ENCODE peak calls at places on chromosome 11, in five cellular contexts. One of them, this sample, is unnamed.

GRCh38 chr11:67420147-67420645 is 4.7 kb downstream of the CARNS1 start:
- DNase-seq in stimulated activated CD4-positive, alpha-beta T cell treated with anti-CD3 and anti-CD28 coated beads, Interleukin-1b, Interleukin-23, amount 100 ng/mL, for 4 hours: no peak
- DNase-seq in GM23248: no peak
- DNase-seq in astrocyte of the hippocampus: no peak
- DNase-seq in central memory CD8-positive, alpha-beta T cell: no peak
- DNase-seq in this sample: no peak

GRCh38 chr11:62444271-62444833 is 25.5 kb downstream of the SCGB1A1 start:
- DNase-seq in stimulated activated CD4-positive, alpha-beta T cell treated with anti-CD3 and anti-CD28 coated beads, Interleukin-1b, Interleukin-23, amount 100 ng/mL, for 4 hours: peak
- DNase-seq in astrocyte of the hippocampus: peak
- DNase-seq in GM23248: peak
- DNase-seq in central memory CD8-positive, alpha-beta T cell: no peak
- DNase-seq in this sample: no peak

GRCh38 chr11:33182246-33182878 is 21.1 kb upstream of the CSTF3 start:
- DNase-seq in astrocyte of the hippocampus: no peak
- DNase-seq in stimulated activated CD4-positive, alpha-beta T cell treated with anti-CD3 and anti-CD28 coated beads, Interleukin-1b, Interleukin-23, amount 100 ng/mL, for 4 hours: no peak
- DNase-seq in GM23248: no peak
- DNase-seq in central memory CD8-positive, alpha-beta T cell: no peak
- DNase-seq in this sample: no peak

GRCh38 chr11:2315395-2316168 is 13.8 kb downstream of the TSPAN32 start:
- DNase-seq in astrocyte of the hippocampus: no peak
- DNase-seq in GM23248: no peak
- DNase-seq in stimulated activated CD4-positive, alpha-beta T cell treated with anti-CD3 and anti-CD28 coated beads, Interleukin-1b, Interleukin-23, amount 100 ng/mL, for 4 hours: no peak
- DNase-seq in central memory CD8-positive, alpha-beta T cell: no peak
- DNase-seq in this sample: no peak

GRCh38 chr11:61406991-61407728 is 14.8 kb downstream of the TMEM216 start:
- DNase-seq in stimulated activated CD4-positive, alpha-beta T cell treated with anti-CD3 and anti-CD28 coated beads, Interleukin-1b, Interleukin-23, amount 100 ng/mL, for 4 hours: no peak
- DNase-seq in GM23248: no peak
- DNase-seq in astrocyte of the hippocampus: no peak
- DNase-seq in central memory CD8-positive, alpha-beta T cell: no peak
- DNase-seq in this sample: no peak

GRCh38 chr11:121435796-121436511 is 16.2 kb upstream of the SORL1 start:
- DNase-seq in stimulated activated CD4-positive, alpha-beta T cell treated with anti-CD3 and anti-CD28 coated beads, Interleukin-1b, Interleukin-23, amount 100 ng/mL, for 4 hours: no peak
- DNase-seq in central memory CD8-positive, alpha-beta T cell: no peak
- DNase-seq in GM23248: no peak
- DNase-seq in astrocyte of the hippocampus: no peak
- DNase-seq in this sample: no peak

GRCh38 chr11:36235750-36236149 is 53.5 kb downstream of the COMMD9 start:
- DNase-seq in astrocyte of the hippocampus: peak
- DNase-seq in GM23248: peak
- DNase-seq in central memory CD8-positive, alpha-beta T cell: no peak
- DNase-seq in stimulated activated CD4-positive, alpha-beta T cell treated with anti-CD3 and anti-CD28 coated beads, Interleukin-1b, Interleukin-23, amount 100 ng/mL, for 4 hours: no peak
- DNase-seq in this sample: no peak

GRCh38 chr11:60658409-60658808 is 41.0 kb upstream of the MS4A8 start:
- DNase-seq in stimulated activated CD4-positive, alpha-beta T cell treated with anti-CD3 and anti-CD28 coated beads, Interleukin-1b, Interleukin-23, amount 100 ng/mL, for 4 hours: no peak
- DNase-seq in GM23248: no peak
- DNase-seq in astrocyte of the hippocampus: no peak
- DNase-seq in central memory CD8-positive, alpha-beta T cell: no peak
- DNase-seq in this sample: no peak

GRCh38 chr11:47357985-47358730 is 5.7 kb upstream of the MYBPC3 start:
- DNase-seq in GM23248: no peak
- DNase-seq in stimulated activated CD4-positive, alpha-beta T cell treated with anti-CD3 and anti-CD28 coated beads, Interleukin-1b, Interleukin-23, amount 100 ng/mL, for 4 hours: no peak
- DNase-seq in central memory CD8-positive, alpha-beta T cell: no peak
- DNase-seq in astrocyte of the hippocampus: no peak
- DNase-seq in this sample: no peak

GRCh38 chr11:73243093-73243485 is 25.0 kb downstream of the P2RY2 start:
- DNase-seq in astrocyte of the hippocampus: no peak
- DNase-seq in central memory CD8-positive, alpha-beta T cell: no peak
- DNase-seq in stimulated activated CD4-positive, alpha-beta T cell treated with anti-CD3 and anti-CD28 coated beads, Interleukin-1b, Interleukin-23, amount 100 ng/mL, for 4 hours: no peak
- DNase-seq in GM23248: no peak
- DNase-seq in this sample: no peak

GRCh38 chr11:107116358-107116757 is 98.1 kb upstream of the GUCY1A2 start:
- DNase-seq in astrocyte of the hippocampus: peak
- DNase-seq in stimulated activated CD4-positive, alpha-beta T cell treated with anti-CD3 and anti-CD28 coated beads, Interleukin-1b, Interleukin-23, amount 100 ng/mL, for 4 hours: no peak
- DNase-seq in GM23248: no peak
- DNase-seq in central memory CD8-positive, alpha-beta T cell: no peak
- DNase-seq in this sample: no peak

GRCh38 chr11:83957038-83957900 is 671.1 kb upstream of the CCDC90B start:
- DNase-seq in astrocyte of the hippocampus: peak
- DNase-seq in stimulated activated CD4-positive, alpha-beta T cell treated with anti-CD3 and anti-CD28 coated beads, Interleukin-1b, Interleukin-23, amount 100 ng/mL, for 4 hours: no peak
- DNase-seq in GM23248: no peak
- DNase-seq in central memory CD8-positive, alpha-beta T cell: no peak
- DNase-seq in this sample: no peak

GRCh38 chr11:122933434-122933833 is 48.2 kb downstream of the BSX start:
- DNase-seq in astrocyte of the hippocampus: no peak
- DNase-seq in central memory CD8-positive, alpha-beta T cell: no peak
- DNase-seq in stimulated activated CD4-positive, alpha-beta T cell treated with anti-CD3 and anti-CD28 coated beads, Interleukin-1b, Interleukin-23, amount 100 ng/mL, for 4 hours: no peak
- DNase-seq in GM23248: peak
- DNase-seq in this sample: no peak

This sample was measured in DMS 273 treated with DMSO at 0.1 percent for 48 hours.